ENCODE peak calls at places on chromosomes 13 and 19, in four cellular contexts. J, U, S and O are unnamed samples.

GRCh38 chr19:901216-902092 is 8.2 kb downstream of the RNU6-9 start:
- DNase-seq in S (no peak), J (no peak), U (no peak), O (no peak)

GRCh38 chr19:35031072-35031881 is 1.0 kb downstream of the SCN1B start:
- DNase-seq in S (no peak), U (no peak), J (peak), O (no peak)

GRCh38 chr19:1647664-1648155 is 4.7 kb downstream of the TCF3 start:
- DNase-seq in J (no peak), S (no peak), U (no peak), O (no peak)

GRCh38 chr19:35856001-35856400 is 710 bp upstream of the KIRREL2 start:
- DNase-seq in U (no peak), S (no peak), J (no peak), O (no peak)

GRCh38 chr19:35783469-35784400 is 8.4 kb downstream of the ARHGAP33 start:
- DNase-seq in S (no peak), J (no peak), U (no peak), O (no peak)

GRCh38 chr13:76885203-76886004 is 801 bp downstream of the KCTD12 start:
- DNase-seq in J (peak), S (peak), U (peak), O (peak)

GRCh38 chr13:37029617-37030016 is 29.0 kb downstream of the EXOSC8 start:
- DNase-seq in S (no peak), J (peak), U (no peak), O (no peak)

GRCh38 chr19:38975861-38976271 is 324 bp upstream of the FBXO17 start:
- DNase-seq in U (no peak), S (no peak), J (peak), O (no peak)

GRCh38 chr13:49954674-49955455 is 18.7 kb upstream of the SPRYD7 start:
- DNase-seq in S (no peak), J (peak), U (no peak), O (no peak)

GRCh38 chr13:106129993-106130392 is 405.5 kb downstream of the EFNB2 start:
- DNase-seq in S (no peak), J (no peak), U (no peak), O (no peak)

GRCh38 chr19:3880471-3881271 is at the start of gene ATCAY:
- DNase-seq in U (no peak), S (no peak), J (no peak), O (no peak)

GRCh38 chr13:110319774-110320509 is 12.9 kb downstream of the COL4A2 start:
- DNase-seq in S (no peak), U (no peak), J (peak), O (no peak)

GRCh38 chr13:31794452-31794851 is 55.1 kb downstream of the RXFP2 start:
- DNase-seq in U (no peak), S (no peak), J (no peak), O (no peak)

GRCh38 chr13:113648218-113648615 is 9.8 kb downstream of the ATP4B start:
- DNase-seq in J (no peak), S (peak), U (peak), O (no peak)

GRCh38 chr19:7211191-7211988 is 82.8 kb downstream of the INSR start:
- DNase-seq in J (peak), S (peak), U (peak), O (no peak)

GRCh38 chr13:50990540-50991506 is 81.2 kb downstream of the RNASEH2B start:
- DNase-seq in J (peak), U (no peak), S (peak), O (no peak)

GRCh38 chr13:49664606-49665005 is 26.7 kb downstream of the EBPL start:
- DNase-seq in J (no peak), S (no peak), U (no peak), O (no peak)

GRCh38 chr19:35938282-35939224 is 2.4 kb downstream of the LRFN3 start:
- DNase-seq in U (no peak), J (no peak), S (no peak), O (no peak)

GRCh38 chr19:39499082-39499642 is 415 bp downstream of the DLL3 start:
- DNase-seq in U (no peak), J (no peak), S (no peak), O (no peak)

GRCh38 chr19:30222993-30223865 is 149.0 kb upstream of the ZNF536 start:
- DNase-seq in J (no peak), U (no peak), S (no peak), O (no peak)

GRCh38 chr13:21006141-21007005 is 55.0 kb downstream of the LATS2 start:
- DNase-seq in S (no peak), U (no peak), J (no peak), O (no peak)

GRCh38 chr13:95607363-95607762 is 37.1 kb downstream of the DZIP1 start:
- DNase-seq in U (no peak), S (no peak), J (peak), O (no peak)

GRCh38 chr13:42548731-42549554 is 25.0 kb upstream of the TNFSF11 start:
- DNase-seq in J (no peak), S (no peak), U (peak), O (peak)

GRCh38 chr19:5541456-5541855 is 26.3 kb downstream of the TINCR start:
- DNase-seq in U (no peak), S (no peak), J (no peak), O (no peak)

GRCh38 chr19:5539431-5539833 is 28.3 kb downstream of the TINCR start:
- DNase-seq in S (peak), J (no peak), U (no peak), O (no peak)

GRCh38 chr19:5540208-5540607 is 27.5 kb downstream of the TINCR start:
- DNase-seq in S (no peak), J (no peak), U (no peak), O (no peak)

GRCh38 chr19:5545051-5545450 is 22.7 kb downstream of the TINCR start:
- DNase-seq in U (no peak), S (no peak), J (no peak), O (no peak)

GRCh38 chr19:5542665-5543064 is 25.1 kb downstream of the TINCR start:
- DNase-seq in S (no peak), J (no peak), U (no peak), O (no peak)
- TF ChIP-seq CTCF in S (no peak), J (peak), U (no peak), O (no peak)

GRCh38 chr19:44770550-44771257 is 7.0 kb upstream of the CBLC start:
- DNase-seq in S (peak), J (peak), U (peak), O (peak)
- H3K4me3 ChIP-seq in S (no peak), J (no peak), U (no peak), O (no peak)

DNA sequence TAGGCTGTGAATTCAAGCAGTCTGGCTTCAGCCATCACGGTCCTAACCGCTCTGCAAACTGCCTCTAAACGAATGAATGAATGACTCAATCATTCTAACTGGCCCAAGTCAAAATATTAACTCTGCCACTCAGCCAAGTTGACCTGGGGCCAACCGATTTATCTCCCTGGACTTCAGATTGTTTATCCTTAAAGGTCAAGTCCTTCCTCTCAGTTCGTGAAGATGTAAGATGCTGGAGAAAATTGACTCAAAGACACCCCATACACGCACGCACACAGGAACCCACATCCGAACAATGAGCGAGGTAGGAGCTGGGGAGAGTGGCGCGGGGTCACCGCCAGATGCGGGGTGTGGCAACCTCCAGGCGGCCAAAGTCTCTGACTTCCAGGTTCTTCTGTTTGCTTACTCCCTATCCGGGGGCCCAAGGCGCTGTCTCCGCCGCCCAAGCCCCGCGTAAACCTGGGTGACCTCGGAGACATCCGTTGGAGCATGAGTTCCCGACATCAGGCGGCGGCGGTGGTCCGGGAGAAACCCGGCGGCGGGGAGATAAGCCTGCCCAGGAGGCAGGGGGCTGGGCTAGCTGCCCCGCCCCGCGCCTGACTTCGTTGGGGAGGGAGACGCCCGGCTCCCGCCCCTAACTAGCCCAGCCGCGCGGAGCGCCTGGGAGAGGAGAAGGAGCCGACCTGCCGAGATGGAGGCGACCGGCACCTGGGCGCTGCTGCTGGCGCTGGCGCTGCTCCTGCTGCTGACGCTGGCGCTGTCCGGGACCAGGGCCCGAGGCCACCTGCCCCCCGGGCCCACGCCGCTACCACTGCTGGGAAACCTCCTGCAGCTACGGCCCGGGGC is at the start of gene CYP2S1:
- DNase-seq in J (peak), S (no peak), U (peak), O (no peak)
- TF ChIP-seq POLR2A in J (no peak), S (no peak), U (no peak), O (no peak)

DNA sequence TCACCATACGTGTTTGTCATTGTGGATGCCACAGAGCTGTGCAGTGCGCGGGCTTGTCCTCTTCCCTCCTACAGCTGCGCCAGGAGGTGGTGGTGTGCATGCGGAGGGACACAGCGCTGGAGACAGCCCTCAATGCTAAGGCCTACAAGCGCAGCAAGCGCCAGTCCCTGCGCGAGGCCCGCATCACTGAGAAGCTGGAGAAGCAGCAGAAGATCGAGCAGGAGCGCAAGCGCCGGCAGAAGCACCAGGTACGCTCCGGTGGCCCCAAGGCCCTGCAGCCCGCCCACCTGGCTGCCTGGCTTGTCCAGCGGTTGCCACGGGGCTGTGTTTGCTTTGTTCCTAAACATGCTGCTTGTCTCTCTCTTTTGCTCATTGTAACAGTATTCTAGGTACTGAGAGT is 30.2 kb downstream of the SMARCA4 start:
- DNase-seq in S (no peak), U (no peak), J (no peak), O (no peak)
- TF ChIP-seq CTCF in S (no peak), U (no peak), J (no peak), O (no peak)